ENCODE peak calls at places on chromosomes 16 and 17, in four cellular contexts. One of them, this sample, is unnamed.

GRCh38 chr17:652310-652709 is 62.3 kb downstream of the VPS53 start:
- DNase-seq in sigmoid colon: peak; percentile 96
- DNase-seq in prostate gland: no peak
- DNase-seq in HCT116: no peak
- DNase-seq in this sample: no peak

GRCh38 chr16:15827299-15827698 is 29.5 kb downstream of the MYH11 start:
- DNase-seq in prostate gland: no peak
- DNase-seq in sigmoid colon: peak; percentile 62
- DNase-seq in HCT116: no peak
- DNase-seq in this sample: no peak

GRCh38 chr17:17494499-17495447 is 1.4 kb downstream of the RASD1 start:
- DNase-seq in HCT116: no peak
- DNase-seq in prostate gland: peak; percentile 62
- DNase-seq in sigmoid colon: peak; percentile 79
- DNase-seq in this sample: no peak

GRCh38 chr17:78849026-78849425 is 8.4 kb upstream of the USP36 start:
- DNase-seq in prostate gland: no peak
- DNase-seq in HCT116: no peak
- DNase-seq in sigmoid colon: no peak
- DNase-seq in this sample: no peak

GRCh38 chr17:33520404-33521032 is 227.4 kb upstream of the ASIC2 start:
- DNase-seq in HCT116: no peak
- DNase-seq in sigmoid colon: no peak
- DNase-seq in prostate gland: peak; percentile 30
- DNase-seq in this sample: peak; percentile 10

GRCh38 chr17:4433515-4434031 is at the start of gene SPNS3:
- DNase-seq in prostate gland: no peak
- DNase-seq in sigmoid colon: no peak
- DNase-seq in HCT116: no peak
- DNase-seq in this sample: no peak

GRCh38 chr17:58269557-58270291 is 11.0 kb downstream of the MPO start:
- DNase-seq in sigmoid colon: no peak
- DNase-seq in HCT116: no peak
- DNase-seq in prostate gland: no peak
- DNase-seq in this sample: no peak

GRCh38 chr16:48206594-48207242 is 37.4 kb upstream of the LONP2 start:
- DNase-seq in HCT116: no peak
- DNase-seq in sigmoid colon: no peak
- DNase-seq in prostate gland: no peak
- DNase-seq in this sample: no peak

GRCh38 chr16:22326771-22327445 is 29.7 kb downstream of the POLR3E start:
- DNase-seq in HCT116: no peak
- DNase-seq in prostate gland: no peak
- DNase-seq in sigmoid colon: no peak
- DNase-seq in this sample: no peak

GRCh38 chr16:89261691-89262563 is 44.4 kb downstream of the ZNF778 start:
- DNase-seq in HCT116: no peak
- DNase-seq in sigmoid colon: peak; percentile 64
- DNase-seq in prostate gland: peak; percentile 23
- DNase-seq in this sample: no peak

GRCh38 chr17:46024590-46024989 is 25.5 kb downstream of the STH start:
- DNase-seq in sigmoid colon: peak; percentile 54
- DNase-seq in HCT116: no peak
- DNase-seq in prostate gland: no peak
- DNase-seq in this sample: no peak

GRCh38 chr17:65173284-65173793 is 36.2 kb downstream of the RGS9 start:
- DNase-seq in prostate gland: peak; percentile 5
- DNase-seq in HCT116: no peak
- DNase-seq in sigmoid colon: no peak
- DNase-seq in this sample: no peak

GRCh38 chr16:24493859-24494258 is 45.5 kb upstream of the RBBP6 start:
- DNase-seq in prostate gland: no peak
- DNase-seq in HCT116: no peak
- DNase-seq in sigmoid colon: no peak
- DNase-seq in this sample: no peak

DNA sequence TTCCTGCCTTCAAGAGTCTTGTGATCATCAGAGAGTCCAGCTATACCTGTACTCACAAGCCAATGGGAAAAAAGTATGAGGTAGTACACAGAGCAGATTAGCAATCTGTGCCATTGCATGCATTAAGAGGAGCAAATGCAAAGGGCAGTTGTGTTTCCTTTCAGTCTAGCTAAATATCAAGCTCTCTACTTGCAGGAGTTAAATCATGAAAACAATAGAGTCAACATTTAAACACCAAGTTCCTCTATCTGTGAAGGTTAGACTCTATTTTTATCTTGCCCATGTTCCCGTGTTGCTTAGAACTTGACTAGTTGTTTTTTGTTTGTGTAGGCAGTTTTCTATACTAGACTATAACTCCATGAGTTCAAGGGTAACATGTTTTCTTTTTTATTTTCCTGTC is 4.7 kb upstream of the FAM20A start:
- DNase-seq in HCT116: no peak
- DNase-seq in sigmoid colon: no peak
- DNase-seq in prostate gland: no peak
- DNase-seq in this sample: no peak
- H3K9me3 ChIP-seq in HCT116: peaks cover 36% of the 10 kb centered on the region
- H3K9me3 ChIP-seq in sigmoid colon: peaks cover 8% of the 10 kb centered on the region
- H3K9me3 ChIP-seq in prostate gland: no peaks in the 10 kb centered on the region
- H3K9me3 ChIP-seq in this sample: peaks cover 8% of the 10 kb centered on the region

DNA sequence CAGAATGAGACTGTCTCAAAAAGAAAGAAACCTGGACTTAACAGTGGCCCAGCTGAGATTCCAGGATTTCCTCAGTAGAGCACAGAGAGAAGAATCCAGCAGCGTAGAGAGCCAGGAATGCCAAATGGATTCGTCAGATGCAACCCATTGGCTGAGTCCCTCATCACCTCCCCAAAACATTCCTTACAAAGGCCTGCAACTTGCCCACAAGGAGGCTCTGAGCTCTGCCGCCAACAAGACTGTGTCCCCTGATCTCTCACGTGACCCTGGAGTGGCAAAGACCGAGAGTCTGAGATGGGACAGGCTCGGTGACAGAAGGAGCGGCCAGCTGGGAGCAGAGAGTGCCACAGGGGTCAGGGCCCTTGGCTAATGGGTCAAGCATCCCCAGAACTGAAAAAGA is 6.9 kb upstream of the CHMP6 start:
- DNase-seq in HCT116: peak; percentile 88
- DNase-seq in prostate gland: no peak
- DNase-seq in sigmoid colon: no peak
- DNase-seq in this sample: no peak
- TF ChIP-seq CTCF in HCT116: peak; percentile 52
- TF ChIP-seq CTCF in prostate gland: no peak
- TF ChIP-seq CTCF in sigmoid colon: peak; percentile 6
- TF ChIP-seq CTCF in this sample: no peak

DNA sequence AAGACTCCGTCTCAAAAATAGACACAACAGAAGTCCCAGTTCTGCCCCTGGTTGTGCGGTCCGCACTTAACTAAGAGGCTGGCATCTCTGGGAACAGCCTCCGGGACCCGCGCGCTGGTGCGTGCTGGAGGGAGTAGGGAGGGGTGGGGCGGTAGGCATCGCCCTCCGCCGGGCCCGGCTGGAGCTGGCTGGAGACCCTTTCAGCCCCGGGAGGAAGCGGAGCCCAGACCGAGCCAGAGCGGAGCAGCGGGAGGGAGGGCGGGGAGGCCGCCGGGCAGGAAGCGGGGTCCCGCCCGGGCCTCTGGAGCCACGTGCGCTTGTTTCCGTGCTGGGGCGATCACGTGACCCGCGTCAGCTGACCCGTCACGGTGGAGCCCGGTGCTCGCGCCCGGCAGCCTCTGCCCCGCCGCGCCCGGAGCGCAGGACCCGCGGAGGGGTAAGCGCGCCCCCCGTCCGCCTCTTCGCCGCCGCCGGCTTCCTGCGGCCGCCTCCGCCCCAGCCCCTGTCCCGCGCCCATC is at the start of gene WDR81:
- DNase-seq in HCT116: peak; percentile 48
- DNase-seq in prostate gland: peak; percentile 92
- DNase-seq in sigmoid colon: peak; percentile 96
- DNase-seq in this sample: no peak
- TF ChIP-seq POLR2AphosphoS5 in HCT116: no peak
- TF ChIP-seq POLR2AphosphoS5 in prostate gland: peak; percentile 72
- TF ChIP-seq POLR2AphosphoS5 in sigmoid colon: peak; percentile 53
- TF ChIP-seq POLR2AphosphoS5 in this sample: peak; percentile 38

GRCh38 chr16:31010539-31010938 is at the start of gene STX1B:
- DNase-seq in prostate gland: no peak
- DNase-seq in sigmoid colon: no peak
- DNase-seq in HCT116: no peak
- DNase-seq in this sample: no peak
- H3K9me3 ChIP-seq in prostate gland: no peaks in the 10 kb centered on the region
- H3K9me3 ChIP-seq in sigmoid colon: no peaks in the 10 kb centered on the region
- H3K9me3 ChIP-seq in HCT116: no peaks in the 10 kb centered on the region
- H3K9me3 ChIP-seq in this sample: no peaks in the 10 kb centered on the region

DNA sequence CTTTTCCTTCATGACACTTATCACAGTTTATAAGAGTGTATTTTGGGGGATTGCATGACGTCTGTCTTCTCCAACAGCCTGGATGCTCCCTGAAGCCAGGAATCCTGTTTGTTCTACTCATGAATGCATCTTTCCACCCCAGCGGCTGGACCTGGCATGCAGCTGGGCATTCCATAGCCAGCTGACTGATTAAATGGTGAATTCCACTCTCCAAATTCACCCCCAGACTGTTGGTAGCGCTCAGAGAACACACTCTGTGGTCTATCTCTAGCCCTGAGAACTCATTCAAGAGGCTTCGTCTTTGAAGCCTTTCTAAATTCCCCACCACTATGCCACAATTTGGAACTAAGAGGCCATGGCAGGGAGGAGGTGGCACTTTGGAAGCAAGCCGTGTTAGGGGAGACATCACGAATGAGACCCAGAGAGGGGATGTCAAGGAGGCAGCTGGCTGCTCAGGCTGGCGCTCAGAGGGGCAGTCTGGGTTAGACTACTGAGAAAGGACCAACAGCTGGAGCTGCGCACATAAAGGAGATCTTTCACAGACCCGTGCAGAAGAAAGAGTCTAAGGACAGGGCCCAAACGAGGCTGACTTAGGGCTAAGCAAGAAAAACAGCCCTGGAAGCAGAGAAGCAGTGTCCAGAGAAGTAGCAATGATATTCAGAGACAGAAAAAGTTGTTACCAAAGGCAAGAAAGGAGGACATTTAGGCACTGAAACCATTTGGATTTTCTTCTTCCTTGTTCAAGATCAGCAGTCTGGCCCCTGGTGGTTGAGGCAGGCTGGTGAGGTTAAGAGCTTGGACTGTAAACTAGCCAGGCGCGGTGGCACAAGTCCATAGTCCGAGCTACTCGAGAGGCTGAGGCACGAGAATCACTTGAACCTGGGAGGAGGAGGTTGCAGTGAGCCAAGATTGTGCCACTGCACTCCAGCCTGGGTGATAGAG is 42.4 kb upstream of the ZNF629 start:
- DNase-seq in HCT116: no peak
- DNase-seq in prostate gland: no peak
- DNase-seq in sigmoid colon: no peak
- DNase-seq in this sample: no peak
- TF ChIP-seq CTCF in HCT116: peak; percentile 2
- TF ChIP-seq CTCF in prostate gland: no peak
- TF ChIP-seq CTCF in sigmoid colon: peak; percentile 17
- TF ChIP-seq CTCF in this sample: no peak